ENCODE peak calls at places on chromosomes 12 and 14, in eight cellular contexts. One of them, this sample, is unnamed.
A peak's percentile ranks its signal among the peaks of the same experiment; 100 is the strongest.

GRCh38 chr12:11656550-11656949 is 7.1 kb downstream of the ETV6 start:
- DNase-seq in retinal pigment epithelial cell: no peak
- DNase-seq in foreskin fibroblast: no peak
- DNase-seq in vagina: no peak
- DNase-seq in ovary: no peak
- DNase-seq in dorsolateral prefrontal cortex: no peak
- DNase-seq in small intestine: no peak
- DNase-seq in adipocyte: no peak
- DNase-seq in this sample: no peak

GRCh38 chr12:3772380-3772779 is 19.5 kb upstream of the CRACR2A start:
- DNase-seq in dorsolateral prefrontal cortex: no peak
- DNase-seq in retinal pigment epithelial cell: no peak
- DNase-seq in adipocyte: no peak
- DNase-seq in small intestine: no peak
- DNase-seq in vagina: no peak
- DNase-seq in foreskin fibroblast: peak; percentile 70
- DNase-seq in ovary: no peak
- DNase-seq in this sample: peak; percentile 5

GRCh38 chr14:100149789-100150611 is 9.4 kb downstream of the DEGS2 start:
- DNase-seq in vagina: no peak
- DNase-seq in small intestine: peak; percentile 79
- DNase-seq in dorsolateral prefrontal cortex: no peak
- DNase-seq in retinal pigment epithelial cell: no peak
- DNase-seq in adipocyte: no peak
- DNase-seq in ovary: no peak
- DNase-seq in foreskin fibroblast: no peak
- DNase-seq in this sample: no peak

GRCh38 chr14:54722791-54723432 is 156.0 kb downstream of the SAMD4A start:
- DNase-seq in small intestine: peak; percentile 12
- DNase-seq in retinal pigment epithelial cell: peak; percentile 13
- DNase-seq in vagina: no peak
- DNase-seq in adipocyte: peak; percentile 36
- DNase-seq in ovary: no peak
- DNase-seq in foreskin fibroblast: no peak
- DNase-seq in dorsolateral prefrontal cortex: no peak
- DNase-seq in this sample: peak; percentile 68

GRCh38 chr12:127165567-127166392 is 1101.2 kb upstream of the TMEM132C start:
- DNase-seq in retinal pigment epithelial cell: peak; percentile 54
- DNase-seq in vagina: peak; percentile 85
- DNase-seq in ovary: peak; percentile 88
- DNase-seq in dorsolateral prefrontal cortex: peak; percentile 51
- DNase-seq in adipocyte: peak; percentile 84
- DNase-seq in foreskin fibroblast: peak; percentile 87
- DNase-seq in small intestine: peak; percentile 84
- DNase-seq in this sample: peak; percentile 80

GRCh38 chr14:93787465-93788306 is 599 bp downstream of the PRIMA1 start:
- DNase-seq in vagina: no peak
- DNase-seq in dorsolateral prefrontal cortex: peak; percentile 33
- DNase-seq in small intestine: no peak
- DNase-seq in foreskin fibroblast: no peak
- DNase-seq in ovary: peak; percentile 22
- DNase-seq in adipocyte: no peak
- DNase-seq in retinal pigment epithelial cell: no peak
- DNase-seq in this sample: no peak

GRCh38 chr12:13342971-13343370 is 146.4 kb downstream of the EMP1 start:
- DNase-seq in small intestine: no peak
- DNase-seq in dorsolateral prefrontal cortex: no peak
- DNase-seq in adipocyte: no peak
- DNase-seq in vagina: no peak
- DNase-seq in foreskin fibroblast: no peak
- DNase-seq in ovary: no peak
- DNase-seq in retinal pigment epithelial cell: no peak
- DNase-seq in this sample: no peak

GRCh38 chr14:89773644-89774316 is 180.8 kb downstream of the EFCAB11 start:
- DNase-seq in vagina: no peak
- DNase-seq in ovary: no peak
- DNase-seq in retinal pigment epithelial cell: no peak
- DNase-seq in adipocyte: no peak
- DNase-seq in dorsolateral prefrontal cortex: no peak
- DNase-seq in small intestine: peak; percentile 76
- DNase-seq in foreskin fibroblast: no peak
- DNase-seq in this sample: peak; percentile 25

GRCh38 chr14:73627033-73627432 is 14.7 kb downstream of the ACOT6 start:
- DNase-seq in dorsolateral prefrontal cortex: no peak
- DNase-seq in adipocyte: no peak
- DNase-seq in vagina: no peak
- DNase-seq in foreskin fibroblast: no peak
- DNase-seq in retinal pigment epithelial cell: no peak
- DNase-seq in small intestine: no peak
- DNase-seq in ovary: no peak
- DNase-seq in this sample: no peak

GRCh38 chr12:79983969-79984629 is 49.2 kb upstream of the PPP1R12A start:
- DNase-seq in retinal pigment epithelial cell: no peak
- DNase-seq in small intestine: peak; percentile 96
- DNase-seq in vagina: no peak
- DNase-seq in ovary: no peak
- DNase-seq in foreskin fibroblast: peak; percentile 57
- DNase-seq in dorsolateral prefrontal cortex: no peak
- DNase-seq in adipocyte: peak; percentile 47
- DNase-seq in this sample: peak; percentile 29

GRCh38 chr12:51907083-51907863 is at the start of gene ACVRL1:
- DNase-seq in dorsolateral prefrontal cortex: no peak
- DNase-seq in foreskin fibroblast: no peak
- DNase-seq in adipocyte: peak; percentile 37
- DNase-seq in vagina: no peak
- DNase-seq in retinal pigment epithelial cell: no peak
- DNase-seq in small intestine: peak; percentile 32
- DNase-seq in ovary: no peak
- DNase-seq in this sample: peak; percentile 60

GRCh38 chr14:59475709-59476108 is 8.5 kb downstream of the L3HYPDH start:
- DNase-seq in vagina: no peak
- DNase-seq in retinal pigment epithelial cell: no peak
- DNase-seq in ovary: no peak
- DNase-seq in adipocyte: no peak
- DNase-seq in small intestine: no peak
- DNase-seq in foreskin fibroblast: no peak
- DNase-seq in dorsolateral prefrontal cortex: no peak
- DNase-seq in this sample: no peak

GRCh38 chr12:32788405-32788804 is 32.7 kb upstream of the YARS2 start:
- DNase-seq in dorsolateral prefrontal cortex: no peak
- DNase-seq in ovary: no peak
- DNase-seq in vagina: no peak
- DNase-seq in foreskin fibroblast: no peak
- DNase-seq in retinal pigment epithelial cell: no peak
- DNase-seq in small intestine: no peak
- DNase-seq in adipocyte: no peak
- DNase-seq in this sample: no peak

GRCh38 chr12:70178038-70178437 is 65.2 kb upstream of the CNOT2 start:
- DNase-seq in dorsolateral prefrontal cortex: no peak
- DNase-seq in vagina: no peak
- DNase-seq in ovary: no peak
- DNase-seq in adipocyte: peak; percentile 74
- DNase-seq in small intestine: no peak
- DNase-seq in foreskin fibroblast: no peak
- DNase-seq in retinal pigment epithelial cell: no peak
- DNase-seq in this sample: peak; percentile 63

GRCh38 chr12:4540633-4541032 is 1.9 kb downstream of the RAD51AP1 start:
- DNase-seq in ovary: no peak
- DNase-seq in vagina: no peak
- DNase-seq in retinal pigment epithelial cell: no peak
- DNase-seq in adipocyte: no peak
- DNase-seq in foreskin fibroblast: no peak
- DNase-seq in small intestine: no peak
- DNase-seq in dorsolateral prefrontal cortex: no peak
- DNase-seq in this sample: no peak

GRCh38 chr14:104610749-104611310 is 6.3 kb upstream of the TMEM179 start:
- DNase-seq in dorsolateral prefrontal cortex: peak; percentile 10
- DNase-seq in foreskin fibroblast: no peak
- DNase-seq in small intestine: no peak
- DNase-seq in vagina: no peak
- DNase-seq in ovary: no peak
- DNase-seq in retinal pigment epithelial cell: no peak
- DNase-seq in adipocyte: no peak
- DNase-seq in this sample: no peak

GRCh38 chr12:29447285-29447975 is 50.1 kb downstream of the OVCH1 start:
- DNase-seq in retinal pigment epithelial cell: no peak
- DNase-seq in vagina: no peak
- DNase-seq in foreskin fibroblast: no peak
- DNase-seq in dorsolateral prefrontal cortex: no peak
- DNase-seq in small intestine: no peak
- DNase-seq in ovary: no peak
- DNase-seq in adipocyte: no peak
- DNase-seq in this sample: no peak

GRCh38 chr12:26726956-26727355 is 106.0 kb downstream of the ITPR2 start:
- DNase-seq in vagina: no peak
- DNase-seq in foreskin fibroblast: no peak
- DNase-seq in retinal pigment epithelial cell: no peak
- DNase-seq in small intestine: no peak
- DNase-seq in adipocyte: no peak
- DNase-seq in ovary: no peak
- DNase-seq in dorsolateral prefrontal cortex: no peak
- DNase-seq in this sample: peak; percentile 42

GRCh38 chr14:94001501-94002396 is 4.6 kb downstream of the CCDC197 start:
- DNase-seq in dorsolateral prefrontal cortex: peak; percentile 52
- DNase-seq in small intestine: peak; percentile 52
- DNase-seq in vagina: no peak
- DNase-seq in ovary: peak; percentile 57
- DNase-seq in retinal pigment epithelial cell: no peak
- DNase-seq in foreskin fibroblast: peak; percentile 54
- DNase-seq in adipocyte: peak; percentile 91
- DNase-seq in this sample: peak; percentile 75

GRCh38 chr12:111066744-111067437 is 146.5 kb upstream of the MYL2 start:
- DNase-seq in small intestine: no peak
- DNase-seq in vagina: no peak
- DNase-seq in retinal pigment epithelial cell: no peak
- DNase-seq in ovary: no peak
- DNase-seq in dorsolateral prefrontal cortex: no peak
- DNase-seq in foreskin fibroblast: no peak
- DNase-seq in adipocyte: no peak
- DNase-seq in this sample: no peak

DNA sequence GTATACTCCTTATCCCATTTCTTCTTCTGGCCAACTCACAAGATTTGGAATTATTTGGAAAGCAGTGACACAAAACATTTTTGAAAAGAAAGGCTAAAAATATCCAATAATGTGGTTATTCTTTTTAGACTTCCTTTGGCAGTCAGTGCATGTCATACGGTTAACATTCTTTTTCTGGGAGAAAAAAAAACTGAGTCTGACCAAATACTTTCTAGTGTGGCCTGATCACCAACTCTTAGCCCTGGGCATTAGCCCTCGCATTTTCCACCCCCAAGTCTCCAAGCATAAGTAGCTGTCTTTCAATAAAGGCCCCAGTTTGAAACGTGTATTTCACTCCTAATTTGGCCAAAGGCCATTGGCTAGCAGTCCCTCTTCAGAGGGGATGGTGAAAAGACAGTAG is 5.9 kb downstream of the RASSF3 start:
- DNase-seq in small intestine: no peak
- DNase-seq in retinal pigment epithelial cell: no peak
- DNase-seq in foreskin fibroblast: no peak
- DNase-seq in dorsolateral prefrontal cortex: no peak
- DNase-seq in adipocyte: peak; percentile 62
- DNase-seq in ovary: no peak
- DNase-seq in vagina: no peak
- DNase-seq in this sample: peak; percentile 67
- H3K4me3 ChIP-seq in small intestine: no peak overlapping the region
- H3K4me3 ChIP-seq in retinal pigment epithelial cell: no peak overlapping the region
- H3K4me3 ChIP-seq in foreskin fibroblast: no peak overlapping the region
- H3K4me3 ChIP-seq in dorsolateral prefrontal cortex: no peak overlapping the region
- H3K4me3 ChIP-seq in adipocyte: peak overlapping the region; percentile 38
- H3K4me3 ChIP-seq in ovary: no peak overlapping the region
- H3K4me3 ChIP-seq in vagina: no peak overlapping the region
- H3K4me3 ChIP-seq in this sample: no peak overlapping the region

GRCh38 chr12:98814254-98814653 is 169.2 kb downstream of the APAF1 start:
- DNase-seq in small intestine: no peak
- DNase-seq in retinal pigment epithelial cell: no peak
- DNase-seq in adipocyte: no peak
- DNase-seq in vagina: no peak
- DNase-seq in ovary: no peak
- DNase-seq in dorsolateral prefrontal cortex: no peak
- DNase-seq in foreskin fibroblast: peak; percentile 3
- DNase-seq in this sample: peak; percentile 15
- H3K4me3 ChIP-seq in small intestine: no peak overlapping the region
- H3K4me3 ChIP-seq in retinal pigment epithelial cell: no peak overlapping the region
- H3K4me3 ChIP-seq in adipocyte: no peak overlapping the region
- H3K4me3 ChIP-seq in vagina: no peak overlapping the region
- H3K4me3 ChIP-seq in ovary: no peak overlapping the region
- H3K4me3 ChIP-seq in dorsolateral prefrontal cortex: no peak overlapping the region
- H3K4me3 ChIP-seq in foreskin fibroblast: no peak overlapping the region
- H3K4me3 ChIP-seq in this sample: no peak overlapping the region

DNA sequence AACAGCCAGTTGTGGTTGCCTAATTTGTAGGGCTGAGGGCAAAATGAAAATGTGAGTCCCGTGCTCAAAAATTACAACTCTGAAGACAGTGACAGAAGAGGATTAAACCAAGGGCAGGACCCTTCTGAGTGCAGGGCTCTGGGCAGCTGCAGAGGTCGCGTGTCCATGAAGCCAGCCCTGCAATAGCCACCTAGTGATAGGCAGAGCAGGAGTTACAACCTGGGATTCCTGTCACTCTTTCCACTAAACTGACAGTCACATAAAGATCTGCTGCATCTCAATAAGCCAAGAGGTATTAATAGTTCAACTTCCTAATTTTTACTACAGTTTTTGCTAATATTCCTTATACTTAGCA is 94.1 kb downstream of the SLC2A13 start:
- DNase-seq in adipocyte: no peak
- DNase-seq in ovary: no peak
- DNase-seq in small intestine: no peak
- DNase-seq in vagina: no peak
- DNase-seq in foreskin fibroblast: no peak
- DNase-seq in dorsolateral prefrontal cortex: no peak
- DNase-seq in retinal pigment epithelial cell: no peak
- DNase-seq in this sample: no peak
- H3K4me3 ChIP-seq in adipocyte: peak overlapping the region; percentile 46
- H3K4me3 ChIP-seq in ovary: no peak overlapping the region
- H3K4me3 ChIP-seq in small intestine: no peak overlapping the region
- H3K4me3 ChIP-seq in vagina: no peak overlapping the region
- H3K4me3 ChIP-seq in foreskin fibroblast: no peak overlapping the region
- H3K4me3 ChIP-seq in dorsolateral prefrontal cortex: no peak overlapping the region
- H3K4me3 ChIP-seq in retinal pigment epithelial cell: no peak overlapping the region
- H3K4me3 ChIP-seq in this sample: peak overlapping the region; percentile 29

DNA sequence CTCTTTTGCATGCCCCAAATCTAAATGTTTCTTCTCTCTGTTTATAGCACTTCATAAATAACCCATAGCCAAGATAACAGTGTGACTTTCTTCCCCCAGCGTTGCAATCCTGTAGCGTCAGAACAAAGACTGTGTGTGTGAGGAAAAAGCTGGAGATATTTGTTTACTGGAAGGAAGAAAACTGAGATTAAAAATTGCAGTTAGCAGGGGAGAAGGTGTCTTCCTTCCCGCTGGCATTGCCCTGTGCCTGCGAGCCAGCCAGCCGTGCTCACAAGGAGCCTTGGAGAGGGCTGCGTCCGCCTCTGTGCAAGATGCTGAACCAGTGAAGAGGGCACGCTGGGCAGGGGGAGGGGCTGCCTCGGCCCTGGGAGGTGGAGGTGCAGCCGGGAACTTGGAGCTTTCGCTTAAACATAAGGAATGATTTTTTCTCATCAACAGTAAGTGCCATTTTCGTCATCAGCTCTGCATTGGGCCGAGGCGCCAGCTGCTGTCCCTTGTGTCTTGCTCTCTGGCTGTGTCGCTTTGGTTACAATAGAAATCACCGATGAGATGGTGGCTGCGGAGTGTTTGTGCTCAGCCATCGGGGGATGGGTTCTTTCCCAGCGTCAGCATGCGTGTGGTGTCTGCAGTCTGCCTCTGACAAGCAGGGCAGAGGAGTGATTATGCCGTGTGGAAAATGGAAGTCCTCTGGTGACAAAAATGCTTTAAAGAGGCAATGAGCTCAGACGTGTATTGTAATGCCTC is 97.3 kb downstream of the ESR2 start:
- DNase-seq in retinal pigment epithelial cell: no peak
- DNase-seq in small intestine: no peak
- DNase-seq in vagina: no peak
- DNase-seq in dorsolateral prefrontal cortex: peak; percentile 60
- DNase-seq in ovary: peak; percentile 66
- DNase-seq in adipocyte: peak; percentile 41
- DNase-seq in foreskin fibroblast: peak; percentile 36
- DNase-seq in this sample: peak; percentile 54
- H3K4me3 ChIP-seq in retinal pigment epithelial cell: peak overlapping the region; percentile 58
- H3K4me3 ChIP-seq in small intestine: no peak overlapping the region
- H3K4me3 ChIP-seq in vagina: peak overlapping the region; percentile 43
- H3K4me3 ChIP-seq in dorsolateral prefrontal cortex: peak overlapping the region; percentile 59
- H3K4me3 ChIP-seq in ovary: peak overlapping the region; percentile 33
- H3K4me3 ChIP-seq in adipocyte: peak overlapping the region; percentile 82
- H3K4me3 ChIP-seq in foreskin fibroblast: peak overlapping the region; percentile 56
- H3K4me3 ChIP-seq in this sample: peak overlapping the region; percentile 44

This sample was measured in cardiac fibroblast.